ENCODE peak calls at places on chromosome 2, in four cellular contexts. Q, V, M and G are unnamed samples.

GRCh38 chr2:147543056-147543455 is 301.8 kb upstream of the ACVR2A start:
- DNase-seq in V (no peak), M (no peak), Q (no peak), G (no peak)

GRCh38 chr2:31212659-31213058 is 4.7 kb downstream of the CAPN14 start:
- DNase-seq in V (no peak), M (no peak), Q (no peak), G (no peak)

GRCh38 chr2:151357359-151357758 is at the start of gene TNFAIP6:
- DNase-seq in M (no peak), V (no peak), Q (peak), G (no peak)

GRCh38 chr2:1739961-1740713 is 4.2 kb downstream of the PXDN start:
- DNase-seq in Q (peak), V (no peak), M (no peak), G (no peak)

GRCh38 chr2:207241198-207241597 is 75.5 kb upstream of the KLF7 start:
- DNase-seq in V (no peak), Q (no peak), M (no peak), G (no peak)

GRCh38 chr2:233387667-233388528 is 33.6 kb downstream of the DGKD start:
- DNase-seq in Q (peak), V (no peak), M (peak), G (no peak)

GRCh38 chr2:136423516-136423996 is 305.6 kb upstream of the CXCR4 start:
- DNase-seq in M (no peak), Q (peak), V (no peak), G (peak)

GRCh38 chr2:201628545-201628944 is 14.8 kb downstream of the TMEM237 start:
- DNase-seq in M (no peak), Q (no peak), V (no peak), G (no peak)

GRCh38 chr2:199336546-199336945 is 121.2 kb downstream of the SATB2 start:
- DNase-seq in V (no peak), M (no peak), Q (no peak), G (no peak)

GRCh38 chr2:70442301-70443077 is 111.1 kb downstream of the TGFA start:
- DNase-seq in M (no peak), Q (no peak), V (no peak), G (no peak)

GRCh38 chr2:207487650-207488315 is 42.0 kb upstream of the CREB1 start:
- DNase-seq in M (no peak), V (no peak), Q (no peak), G (no peak)

GRCh38 chr2:67993329-67993728 is 69.5 kb downstream of the C1D start:
- DNase-seq in Q (no peak), M (no peak), V (no peak), G (no peak)

GRCh38 chr2:11708106-11708505 is 38.1 kb upstream of the NTSR2 start:
- DNase-seq in M (peak), Q (no peak), V (no peak), G (no peak)

GRCh38 chr2:239329284-239329971 is 71.4 kb downstream of the HDAC4 start:
- DNase-seq in Q (peak), M (no peak), V (no peak), G (peak)

GRCh38 chr2:121409388-121409787 is 121.3 kb upstream of the RNU4ATAC start:
- DNase-seq in V (no peak), M (no peak), Q (no peak), G (no peak)

GRCh38 chr2:1451451-1451850 is 38.2 kb downstream of the TPO start:
- DNase-seq in Q (no peak), M (no peak), V (no peak), G (no peak)

GRCh38 chr2:73993799-73994543 is 9.3 kb downstream of the TET3 start:
- DNase-seq in V (no peak), M (no peak), Q (no peak), G (no peak)

GRCh38 chr2:231321021-231321420 is 74.5 kb upstream of the B3GNT7 start:
- DNase-seq in M (no peak), V (no peak), Q (no peak), G (no peak)

GRCh38 chr2:147173186-147173575 is 671.6 kb upstream of the ACVR2A start:
- DNase-seq in V (no peak), M (no peak), Q (no peak), G (no peak)

GRCh38 chr2:101396352-101396717 is 9.0 kb upstream of the CREG2 start:
- DNase-seq in V (no peak), Q (no peak), M (peak), G (no peak)

GRCh38 chr2:155377178-155377780 is 678.8 kb downstream of the KCNJ3 start:
- DNase-seq in V (no peak), Q (no peak), M (no peak), G (no peak)

GRCh38 chr2:190180313-190181065 is 118.0 kb upstream of the MSTN start:
- DNase-seq in V (no peak), M (no peak), Q (peak), G (peak)

GRCh38 chr2:116911520-116911919 is 903.0 kb upstream of the DDX18 start:
- DNase-seq in M (no peak), V (no peak), Q (no peak), G (no peak)

GRCh38 chr2:65991864-65992554 is 442.9 kb upstream of the MEIS1 start:
- DNase-seq in M (no peak), Q (peak), V (no peak), G (no peak)

GRCh38 chr2:240588669-240589068 is 2.1 kb downstream of the CAPN10 start:
- DNase-seq in V (peak), Q (no peak), M (no peak), G (no peak)
- TF ChIP-seq CTCF in V (no peak), Q (no peak), M (no peak), G (no peak)

DNA sequence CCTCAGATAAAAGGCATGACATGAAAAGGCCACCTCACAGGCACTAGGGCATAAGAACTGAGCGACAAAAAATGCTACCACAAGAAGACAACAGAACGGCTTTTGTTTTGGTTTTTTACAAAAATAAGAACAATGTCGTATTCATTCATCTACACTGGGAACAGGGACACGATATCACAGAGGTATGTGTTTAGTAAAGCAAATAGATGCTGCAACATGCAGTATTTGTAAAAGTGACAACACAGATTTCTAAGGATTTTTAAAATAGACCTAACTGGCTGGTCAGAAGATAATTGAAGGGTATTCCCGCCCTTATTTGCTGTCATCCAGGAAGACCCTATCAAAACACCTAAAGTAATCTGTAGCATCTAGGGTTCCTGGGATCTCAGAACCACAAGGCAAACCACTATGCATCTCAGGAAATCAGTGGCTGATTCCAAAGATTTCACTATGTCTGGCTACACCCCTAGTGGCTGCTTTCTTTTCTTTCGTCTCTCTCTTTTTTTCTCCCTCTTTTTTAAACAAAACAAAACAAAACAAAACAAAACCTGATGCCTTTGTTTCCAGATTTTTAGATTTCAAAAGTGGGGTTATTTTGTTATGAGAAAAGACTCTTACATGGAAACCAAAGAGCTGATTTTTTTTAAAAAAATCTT is 97.2 kb downstream of the BCL11A start:
- DNase-seq in Q (no peak), V (no peak), M (no peak), G (no peak)
- TF ChIP-seq CTCF in Q (no peak), V (no peak), M (no peak), G (no peak)

DNA sequence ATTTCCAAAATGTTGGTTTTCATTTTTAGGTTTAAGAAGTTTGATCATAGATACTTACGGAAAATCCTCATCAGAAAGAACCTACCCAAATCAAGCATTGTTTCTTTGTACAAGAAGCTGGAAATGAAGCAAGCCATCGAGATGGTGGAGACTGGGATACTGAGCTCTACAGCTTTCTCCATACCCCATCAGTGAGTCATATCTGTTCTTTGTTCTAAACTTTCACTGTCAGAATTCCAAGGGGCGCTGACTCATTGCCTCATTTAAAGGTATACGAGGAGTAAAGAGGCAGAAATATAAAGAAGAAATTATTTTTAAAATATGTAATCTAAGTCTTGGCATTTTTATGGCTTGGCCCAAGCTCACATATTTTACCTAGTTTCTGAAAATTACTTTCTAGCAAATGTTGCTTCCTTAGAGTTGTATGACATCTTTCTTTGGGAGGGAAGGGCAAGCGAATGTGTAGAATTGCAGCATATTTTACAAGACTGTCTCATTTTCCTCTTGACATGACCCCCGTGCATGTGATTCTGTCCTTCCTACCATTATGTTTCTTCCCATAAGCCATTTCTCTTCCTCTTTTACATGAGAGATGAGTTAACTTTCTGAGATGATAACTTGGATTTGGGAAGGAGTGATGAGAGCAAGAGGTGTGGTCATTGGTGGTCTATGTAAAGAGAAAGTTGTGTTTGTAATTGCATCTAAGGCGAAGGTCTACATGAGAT is 41.2 kb downstream of the SLC9A4 start:
- DNase-seq in M (peak), V (peak), Q (no peak), G (no peak)
- TF ChIP-seq CTCF in M (no peak), V (no peak), Q (no peak), G (no peak)

GRCh38 chr2:86001326-86001725 is 104.4 kb downstream of the POLR1A start:
- DNase-seq in Q (no peak), V (no peak), M (no peak), G (no peak)
- TF ChIP-seq CTCF in Q (no peak), V (no peak), M (no peak), G (no peak)

GRCh38 chr2:219483451-219484342 is 15.0 kb upstream of the GMPPA start:
- DNase-seq in V (no peak), Q (no peak), M (no peak), G (no peak)
- TF ChIP-seq CTCF in V (no peak), Q (no peak), M (no peak), G (no peak)

GRCh38 chr2:54053830-54054229 is 61.6 kb upstream of the ACYP2 start:
- DNase-seq in V (no peak), Q (no peak), M (no peak), G (no peak)

GRCh38 chr2:54054271-54054670 is 61.1 kb upstream of the ACYP2 start:
- DNase-seq in Q (no peak), M (no peak), V (no peak), G (no peak)

GRCh38 chr2:54054774-54055173 is 60.6 kb upstream of the ACYP2 start:
- DNase-seq in Q (no peak), M (no peak), V (no peak), G (no peak)

GRCh38 chr2:54050445-54050844 is 65.0 kb upstream of the ACYP2 start:
- DNase-seq in Q (no peak), M (no peak), V (no peak), G (no peak)

GRCh38 chr2:54052825-54053718 is 62.3 kb upstream of the ACYP2 start:
- DNase-seq in M (no peak), V (no peak), Q (no peak), G (no peak)
- TF ChIP-seq CTCF in M (no peak), V (peak), Q (no peak), G (no peak)

GRCh38 chr2:64975232-64975791 is 13.9 kb upstream of the SLC1A4 start:
- DNase-seq in M (peak), V (peak), Q (no peak), G (no peak)

GRCh38 chr2:64979744-64980143 is 9.5 kb upstream of the SLC1A4 start:
- DNase-seq in Q (no peak), M (no peak), V (no peak), G (no peak)

GRCh38 chr2:64976276-64976675 is 12.9 kb upstream of the SLC1A4 start:
- DNase-seq in M (no peak), Q (no peak), V (no peak), G (no peak)

GRCh38 chr2:64980192-64980591 is 9.0 kb upstream of the SLC1A4 start:
- DNase-seq in Q (no peak), M (no peak), V (no peak), G (no peak)

DNA sequence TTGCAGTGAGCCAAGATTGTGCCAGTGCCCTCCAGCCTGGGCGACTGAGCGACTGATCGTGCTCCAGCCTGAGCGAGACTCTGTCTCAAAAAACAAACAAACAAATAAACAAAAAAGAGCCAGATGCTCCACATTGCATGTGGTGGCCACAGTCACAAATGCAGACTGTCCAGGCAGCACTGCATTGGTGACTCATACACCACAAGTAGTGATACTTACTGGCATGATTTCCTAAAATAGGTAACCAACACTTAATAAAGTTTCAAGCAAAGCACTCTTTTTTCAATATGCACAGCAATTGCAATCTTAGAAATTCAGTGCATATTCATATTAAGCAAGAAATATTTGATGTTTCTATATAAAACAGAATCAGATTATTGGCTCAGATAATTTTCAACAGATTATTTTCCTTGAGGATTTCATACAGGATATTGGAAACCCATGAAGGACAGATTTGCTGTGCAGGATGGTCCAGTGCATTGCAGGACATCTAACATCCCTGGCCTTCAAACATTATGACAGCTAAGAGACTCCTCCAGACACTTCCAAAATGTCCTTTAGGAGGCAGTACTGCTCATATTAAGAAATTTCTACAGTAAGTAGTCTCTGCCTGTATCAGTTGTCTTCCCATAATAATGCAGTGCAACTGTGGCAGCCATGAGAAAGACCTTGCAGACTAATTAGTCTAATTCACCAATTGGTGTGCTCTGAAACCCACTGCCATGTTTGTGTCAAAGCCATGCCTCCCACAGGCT is 10.5 kb upstream of the SLC1A4 start:
- DNase-seq in V (no peak), Q (no peak), M (no peak), G (no peak)
- TF ChIP-seq CTCF in V (no peak), Q (no peak), M (no peak), G (peak)

GRCh38 chr2:5290911-5291546 is 401.2 kb upstream of the SOX11 start:
- DNase-seq in Q (no peak), V (no peak), M (no peak), G (no peak)
- TF ChIP-seq CTCF in Q (no peak), V (no peak), M (no peak), G (no peak)

GRCh38 chr2:209322041-209322440 is 101.8 kb upstream of the MAP2 start:
- DNase-seq in M (no peak), Q (no peak), V (no peak), G (no peak)
- TF ChIP-seq CTCF in M (peak), Q (no peak), V (peak), G (no peak)